ENCODE peak calls at places on chromosomes 12 and 14, in five cellular contexts. M, Z, J, E and S are unnamed samples.

GRCh38 chr14:64736271-64737131 is 32.3 kb downstream of the PLEKHG3 start:
- DNase-seq in J (no peak), Z (no peak), E (no peak), M (no peak), S (peak; percentile 76)

GRCh38 chr14:20501346-20501745 is 4.0 kb upstream of the RNASE10 start:
- DNase-seq in M (peak; percentile 71), E (no peak), Z (no peak), J (peak; percentile 33), S (no peak)

GRCh38 chr12:120496353-120497340 is 734 bp downstream of the DYNLL1 start:
- DNase-seq in E (peak; percentile 63), Z (peak; percentile 60), M (peak; percentile 72), J (peak; percentile 51), S (peak; percentile 79)

GRCh38 chr14:105376521-105377440 is 21.6 kb upstream of the TEX22 start:
- DNase-seq in J (no peak), Z (no peak), M (no peak), E (no peak), S (no peak)

GRCh38 chr14:26791117-26791806 is 193.4 kb upstream of the NOVA1 start:
- DNase-seq in J (no peak), Z (no peak), E (no peak), M (no peak), S (no peak)

GRCh38 chr12:114770323-114770722 is 86.3 kb upstream of the TBX3 start:
- DNase-seq in E (peak; percentile 15), M (no peak), J (no peak), Z (no peak), S (no peak)

GRCh38 chr12:98123186-98123585 is 392.2 kb upstream of the TMPO start:
- DNase-seq in M (no peak), J (no peak), E (no peak), Z (no peak), S (no peak)

GRCh38 chr12:2783936-2784600 is 10.7 kb upstream of the FKBP4 start:
- DNase-seq in M (peak; percentile 66), E (peak; percentile 53), J (peak; percentile 37), Z (peak; percentile 61), S (peak; percentile 70)

GRCh38 chr14:92531151-92531873 is 17.7 kb downstream of the RIN3 start:
- DNase-seq in Z (peak; percentile 82), J (no peak), E (no peak), M (peak; percentile 58), S (peak; percentile 40)

GRCh38 chr14:34615507-34615906 is 14.4 kb downstream of the SNX6 start:
- DNase-seq in Z (no peak), J (no peak), E (no peak), M (no peak), S (no peak)

GRCh38 chr12:126936181-126936851 is 1330.7 kb upstream of the TMEM132C start:
- DNase-seq in J (peak; percentile 3), E (peak; percentile 15), M (peak; percentile 1), Z (no peak), S (no peak)

GRCh38 chr12:38390968-38391367 is 74.4 kb downstream of the ALG10B start:
- DNase-seq in M (no peak), E (no peak), Z (no peak), J (no peak), S (no peak)

GRCh38 chr12:95993907-95994306 is 2.2 kb downstream of the HAL start:
- DNase-seq in M (no peak), J (no peak), E (no peak), Z (no peak), S (no peak)

GRCh38 chr12:51744957-51745356 is 103.6 kb downstream of the FIGNL2 start:
- DNase-seq in E (no peak), Z (no peak), J (no peak), M (no peak), S (no peak)

GRCh38 chr14:96349286-96350075 is 13.7 kb downstream of the ATG2B start:
- DNase-seq in Z (no peak), E (peak; percentile 9), J (no peak), M (no peak), S (no peak)

GRCh38 chr12:83805137-83805818 is 1107.3 kb downstream of the SLC6A15 start:
- DNase-seq in Z (no peak), M (no peak), E (no peak), J (no peak), S (no peak)

GRCh38 chr12:23096321-23096720 is 471.4 kb downstream of the ETNK1 start:
- DNase-seq in J (no peak), E (no peak), Z (no peak), M (no peak), S (no peak)

GRCh38 chr14:74503973-74504335 is 10.4 kb downstream of the ISCA2 start:
- DNase-seq in M (no peak), E (no peak), Z (no peak), J (no peak), S (no peak)

GRCh38 chr14:74684444-74684843 is 28.4 kb downstream of the AREL1 start:
- DNase-seq in E (no peak), Z (peak; percentile 13), M (no peak), J (no peak), S (no peak)

GRCh38 chr12:67484788-67485480 is 163.6 kb upstream of the DYRK2 start:
- DNase-seq in M (no peak), J (no peak), Z (no peak), E (no peak), S (no peak)

GRCh38 chr14:88616697-88617096 is 53.9 kb downstream of the ZC3H14 start:
- DNase-seq in Z (no peak), J (no peak), E (no peak), M (no peak), S (no peak)

GRCh38 chr12:22990501-22990900 is 365.5 kb downstream of the ETNK1 start:
- DNase-seq in Z (no peak), M (no peak), E (peak; percentile 8), J (no peak), S (no peak)

GRCh38 chr14:99187858-99188257 is 84.1 kb downstream of the BCL11B start:
- DNase-seq in J (no peak), M (no peak), Z (no peak), E (no peak), S (no peak)

GRCh38 chr12:127125607-127126259 is 1141.2 kb upstream of the TMEM132C start:
- DNase-seq in Z (peak; percentile 20), E (peak; percentile 80), J (peak; percentile 86), M (peak; percentile 5), S (no peak)

GRCh38 chr14:59739794-59740193 is 130.8 kb downstream of the RTN1 start:
- DNase-seq in J (no peak), Z (no peak), E (no peak), M (no peak), S (no peak)

GRCh38 chr14:101120636-101121398 is 217.3 kb upstream of the RTL1 start:
- DNase-seq in Z (peak; percentile 35), M (no peak), J (peak; percentile 25), E (peak; percentile 4), S (no peak)

GRCh38 chr14:26398616-26399015 is 199.2 kb downstream of the NOVA1 start:
- DNase-seq in M (no peak), E (no peak), Z (no peak), J (no peak), S (no peak)

GRCh38 chr14:21026251-21026987 is 1.6 kb upstream of the NDRG2 start:
- DNase-seq in Z (no peak), M (no peak), E (no peak), J (no peak), S (no peak)

GRCh38 chr12:49975370-49975761 is 2.6 kb downstream of the AQP6 start:
- DNase-seq in M (no peak), J (no peak), Z (no peak), E (no peak), S (no peak)

GRCh38 chr14:68535404-68536024 is 257.4 kb downstream of the ZFP36L1 start:
- DNase-seq in J (peak; percentile 76), Z (no peak), E (peak; percentile 98), M (no peak), S (no peak)

GRCh38 chr12:132427177-132427725 is 62.7 kb upstream of the FBRSL1 start:
- DNase-seq in Z (no peak), M (peak; percentile 40), J (no peak), E (no peak), S (no peak)

GRCh38 chr12:66066929-66067281 is 63.6 kb downstream of the LLPH start:
- DNase-seq in M (no peak), Z (no peak), J (no peak), E (no peak), S (no peak)

GRCh38 chr12:22018860-22019259 is 27.2 kb upstream of the CMAS start:
- DNase-seq in J (peak; percentile 1), Z (no peak), E (peak; percentile 13), M (peak; percentile 32), S (no peak)

GRCh38 chr14:22648506-22648905 is 4.4 kb upstream of the OR6J1 start:
- DNase-seq in Z (no peak), E (no peak), M (no peak), J (no peak), S (no peak)